ENCODE peak calls at places on chromosome 19, in ten cellular contexts. One of them, this sample, is unnamed.

GRCh38 chr19:48480151-48480475 is 10.9 kb downstream of the CYTH2 start:
- DNase-seq in stimulated activated CD4-positive, alpha-beta T cell treated with anti-CD3 and anti-CD28 coated beads, Interleukin-4, amount 100 ng/mL, for 24 hours: peak
- DNase-seq in globus pallidus: no peak
- DNase-seq in activated CD4-positive, alpha-beta memory T cell treated with anti-CD3 and anti-CD28 coated beads, Interleukin-2, amount 10 ng/mL, durations not matched to agents 7 days and 5 days: no peak
- DNase-seq in activated gamma-delta T cell treated with Interleukin-2 at 50 U/mL for 16 hours: no peak
- DNase-seq in HT-29: no peak
- DNase-seq in GM23338: peak
- DNase-seq in neuronal stem cell: no peak
- DNase-seq in B cell: peak
- DNase-seq in adrenal gland: no peak
- DNase-seq in this sample: no peak

GRCh38 chr19:13597625-13598024 is 91.3 kb upstream of the CACNA1A start:
- DNase-seq in stimulated activated CD4-positive, alpha-beta T cell treated with anti-CD3 and anti-CD28 coated beads, Interleukin-4, amount 100 ng/mL, for 24 hours: peak
- DNase-seq in globus pallidus: peak
- DNase-seq in activated CD4-positive, alpha-beta memory T cell treated with anti-CD3 and anti-CD28 coated beads, Interleukin-2, amount 10 ng/mL, durations not matched to agents 7 days and 5 days: peak
- DNase-seq in activated gamma-delta T cell treated with Interleukin-2 at 50 U/mL for 16 hours: peak
- DNase-seq in HT-29: peak
- DNase-seq in GM23338: peak
- DNase-seq in neuronal stem cell: peak
- DNase-seq in B cell: peak
- DNase-seq in adrenal gland: peak
- DNase-seq in this sample: peak

GRCh38 chr19:54626757-54627156 is 3.5 kb upstream of the LILRB1 start:
- DNase-seq in stimulated activated CD4-positive, alpha-beta T cell treated with anti-CD3 and anti-CD28 coated beads, Interleukin-4, amount 100 ng/mL, for 24 hours: no peak
- DNase-seq in globus pallidus: no peak
- DNase-seq in activated CD4-positive, alpha-beta memory T cell treated with anti-CD3 and anti-CD28 coated beads, Interleukin-2, amount 10 ng/mL, durations not matched to agents 7 days and 5 days: no peak
- DNase-seq in activated gamma-delta T cell treated with Interleukin-2 at 50 U/mL for 16 hours: no peak
- DNase-seq in HT-29: no peak
- DNase-seq in GM23338: no peak
- DNase-seq in neuronal stem cell: no peak
- DNase-seq in B cell: no peak
- DNase-seq in adrenal gland: no peak
- DNase-seq in this sample: no peak

GRCh38 chr19:13207237-13208130 is 57.3 kb downstream of the IER2 start:
- DNase-seq in stimulated activated CD4-positive, alpha-beta T cell treated with anti-CD3 and anti-CD28 coated beads, Interleukin-4, amount 100 ng/mL, for 24 hours: peak
- DNase-seq in globus pallidus: no peak
- DNase-seq in activated CD4-positive, alpha-beta memory T cell treated with anti-CD3 and anti-CD28 coated beads, Interleukin-2, amount 10 ng/mL, durations not matched to agents 7 days and 5 days: peak
- DNase-seq in activated gamma-delta T cell treated with Interleukin-2 at 50 U/mL for 16 hours: no peak
- DNase-seq in HT-29: no peak
- DNase-seq in GM23338: peak
- DNase-seq in neuronal stem cell: no peak
- DNase-seq in B cell: peak
- DNase-seq in adrenal gland: peak
- DNase-seq in this sample: no peak

GRCh38 chr19:44401787-44402115 is 343 bp upstream of the ZNF285 start:
- DNase-seq in stimulated activated CD4-positive, alpha-beta T cell treated with anti-CD3 and anti-CD28 coated beads, Interleukin-4, amount 100 ng/mL, for 24 hours: no peak
- DNase-seq in globus pallidus: no peak
- DNase-seq in activated CD4-positive, alpha-beta memory T cell treated with anti-CD3 and anti-CD28 coated beads, Interleukin-2, amount 10 ng/mL, durations not matched to agents 7 days and 5 days: no peak
- DNase-seq in activated gamma-delta T cell treated with Interleukin-2 at 50 U/mL for 16 hours: no peak
- DNase-seq in HT-29: no peak
- DNase-seq in GM23338: peak
- DNase-seq in neuronal stem cell: no peak
- DNase-seq in B cell: no peak
- DNase-seq in adrenal gland: no peak
- DNase-seq in this sample: no peak

GRCh38 chr19:2533686-2534085 is 57.8 kb downstream of the GADD45B start:
- DNase-seq in stimulated activated CD4-positive, alpha-beta T cell treated with anti-CD3 and anti-CD28 coated beads, Interleukin-4, amount 100 ng/mL, for 24 hours: no peak
- DNase-seq in globus pallidus: no peak
- DNase-seq in activated CD4-positive, alpha-beta memory T cell treated with anti-CD3 and anti-CD28 coated beads, Interleukin-2, amount 10 ng/mL, durations not matched to agents 7 days and 5 days: no peak
- DNase-seq in activated gamma-delta T cell treated with Interleukin-2 at 50 U/mL for 16 hours: no peak
- DNase-seq in HT-29: no peak
- DNase-seq in GM23338: no peak
- DNase-seq in neuronal stem cell: no peak
- DNase-seq in B cell: no peak
- DNase-seq in adrenal gland: no peak
- DNase-seq in this sample: no peak

GRCh38 chr19:31313291-31314030 is 35.8 kb downstream of the TSHZ3 start:
- DNase-seq in stimulated activated CD4-positive, alpha-beta T cell treated with anti-CD3 and anti-CD28 coated beads, Interleukin-4, amount 100 ng/mL, for 24 hours: no peak
- DNase-seq in globus pallidus: no peak
- DNase-seq in activated CD4-positive, alpha-beta memory T cell treated with anti-CD3 and anti-CD28 coated beads, Interleukin-2, amount 10 ng/mL, durations not matched to agents 7 days and 5 days: no peak
- DNase-seq in activated gamma-delta T cell treated with Interleukin-2 at 50 U/mL for 16 hours: no peak
- DNase-seq in HT-29: no peak
- DNase-seq in GM23338: no peak
- DNase-seq in neuronal stem cell: no peak
- DNase-seq in B cell: no peak
- DNase-seq in adrenal gland: no peak
- DNase-seq in this sample: no peak

GRCh38 chr19:38298841-38299680 is 5.0 kb upstream of the C19orf33 start:
- DNase-seq in stimulated activated CD4-positive, alpha-beta T cell treated with anti-CD3 and anti-CD28 coated beads, Interleukin-4, amount 100 ng/mL, for 24 hours: no peak
- DNase-seq in globus pallidus: no peak
- DNase-seq in activated CD4-positive, alpha-beta memory T cell treated with anti-CD3 and anti-CD28 coated beads, Interleukin-2, amount 10 ng/mL, durations not matched to agents 7 days and 5 days: no peak
- DNase-seq in activated gamma-delta T cell treated with Interleukin-2 at 50 U/mL for 16 hours: no peak
- DNase-seq in HT-29: peak
- DNase-seq in GM23338: no peak
- DNase-seq in neuronal stem cell: no peak
- DNase-seq in B cell: no peak
- DNase-seq in adrenal gland: no peak
- DNase-seq in this sample: no peak

GRCh38 chr19:10086904-10087256 is 763 bp downstream of the SHFL start:
- DNase-seq in stimulated activated CD4-positive, alpha-beta T cell treated with anti-CD3 and anti-CD28 coated beads, Interleukin-4, amount 100 ng/mL, for 24 hours: peak
- DNase-seq in globus pallidus: no peak
- DNase-seq in activated CD4-positive, alpha-beta memory T cell treated with anti-CD3 and anti-CD28 coated beads, Interleukin-2, amount 10 ng/mL, durations not matched to agents 7 days and 5 days: peak
- DNase-seq in activated gamma-delta T cell treated with Interleukin-2 at 50 U/mL for 16 hours: peak
- DNase-seq in HT-29: no peak
- DNase-seq in GM23338: no peak
- DNase-seq in neuronal stem cell: no peak
- DNase-seq in B cell: no peak
- DNase-seq in adrenal gland: no peak
- DNase-seq in this sample: no peak

GRCh38 chr19:32676186-32676894 is 692 bp downstream of the RGS9BP start:
- DNase-seq in stimulated activated CD4-positive, alpha-beta T cell treated with anti-CD3 and anti-CD28 coated beads, Interleukin-4, amount 100 ng/mL, for 24 hours: no peak
- DNase-seq in globus pallidus: no peak
- DNase-seq in activated CD4-positive, alpha-beta memory T cell treated with anti-CD3 and anti-CD28 coated beads, Interleukin-2, amount 10 ng/mL, durations not matched to agents 7 days and 5 days: no peak
- DNase-seq in activated gamma-delta T cell treated with Interleukin-2 at 50 U/mL for 16 hours: no peak
- DNase-seq in HT-29: no peak
- DNase-seq in GM23338: peak
- DNase-seq in neuronal stem cell: peak
- DNase-seq in B cell: peak
- DNase-seq in adrenal gland: peak
- DNase-seq in this sample: peak

GRCh38 chr19:17835182-17836006 is 12.4 kb downstream of the JAK3 start:
- DNase-seq in stimulated activated CD4-positive, alpha-beta T cell treated with anti-CD3 and anti-CD28 coated beads, Interleukin-4, amount 100 ng/mL, for 24 hours: no peak
- DNase-seq in globus pallidus: no peak
- DNase-seq in activated CD4-positive, alpha-beta memory T cell treated with anti-CD3 and anti-CD28 coated beads, Interleukin-2, amount 10 ng/mL, durations not matched to agents 7 days and 5 days: no peak
- DNase-seq in activated gamma-delta T cell treated with Interleukin-2 at 50 U/mL for 16 hours: no peak
- DNase-seq in HT-29: no peak
- DNase-seq in GM23338: no peak
- DNase-seq in neuronal stem cell: no peak
- DNase-seq in B cell: no peak
- DNase-seq in adrenal gland: no peak
- DNase-seq in this sample: no peak

GRCh38 chr19:21023901-21024300 is 3.4 kb downstream of the ZNF430 start:
- DNase-seq in stimulated activated CD4-positive, alpha-beta T cell treated with anti-CD3 and anti-CD28 coated beads, Interleukin-4, amount 100 ng/mL, for 24 hours: peak
- DNase-seq in globus pallidus: no peak
- DNase-seq in activated CD4-positive, alpha-beta memory T cell treated with anti-CD3 and anti-CD28 coated beads, Interleukin-2, amount 10 ng/mL, durations not matched to agents 7 days and 5 days: no peak
- DNase-seq in activated gamma-delta T cell treated with Interleukin-2 at 50 U/mL for 16 hours: no peak
- DNase-seq in HT-29: no peak
- DNase-seq in GM23338: no peak
- DNase-seq in neuronal stem cell: no peak
- DNase-seq in B cell: no peak
- DNase-seq in adrenal gland: no peak
- DNase-seq in this sample: no peak

GRCh38 chr19:4620675-4621074 is 18.6 kb upstream of the TNFAIP8L1 start:
- DNase-seq in stimulated activated CD4-positive, alpha-beta T cell treated with anti-CD3 and anti-CD28 coated beads, Interleukin-4, amount 100 ng/mL, for 24 hours: no peak
- DNase-seq in globus pallidus: no peak
- DNase-seq in activated CD4-positive, alpha-beta memory T cell treated with anti-CD3 and anti-CD28 coated beads, Interleukin-2, amount 10 ng/mL, durations not matched to agents 7 days and 5 days: no peak
- DNase-seq in activated gamma-delta T cell treated with Interleukin-2 at 50 U/mL for 16 hours: no peak
- DNase-seq in HT-29: no peak
- DNase-seq in GM23338: no peak
- DNase-seq in neuronal stem cell: no peak
- DNase-seq in B cell: peak
- DNase-seq in adrenal gland: no peak
- DNase-seq in this sample: no peak

GRCh38 chr19:5621945-5622464 is 571 bp downstream of the SAFB2 start:
- DNase-seq in stimulated activated CD4-positive, alpha-beta T cell treated with anti-CD3 and anti-CD28 coated beads, Interleukin-4, amount 100 ng/mL, for 24 hours: peak
- DNase-seq in globus pallidus: peak
- DNase-seq in activated CD4-positive, alpha-beta memory T cell treated with anti-CD3 and anti-CD28 coated beads, Interleukin-2, amount 10 ng/mL, durations not matched to agents 7 days and 5 days: peak
- DNase-seq in activated gamma-delta T cell treated with Interleukin-2 at 50 U/mL for 16 hours: peak
- DNase-seq in HT-29: no peak
- DNase-seq in GM23338: peak
- DNase-seq in neuronal stem cell: no peak
- DNase-seq in B cell: no peak
- DNase-seq in adrenal gland: peak
- DNase-seq in this sample: peak

GRCh38 chr19:3801412-3802096 is 15.4 kb upstream of the MATK start:
- DNase-seq in stimulated activated CD4-positive, alpha-beta T cell treated with anti-CD3 and anti-CD28 coated beads, Interleukin-4, amount 100 ng/mL, for 24 hours: peak
- DNase-seq in globus pallidus: no peak
- DNase-seq in activated CD4-positive, alpha-beta memory T cell treated with anti-CD3 and anti-CD28 coated beads, Interleukin-2, amount 10 ng/mL, durations not matched to agents 7 days and 5 days: peak
- DNase-seq in activated gamma-delta T cell treated with Interleukin-2 at 50 U/mL for 16 hours: peak
- DNase-seq in HT-29: no peak
- DNase-seq in GM23338: peak
- DNase-seq in neuronal stem cell: peak
- DNase-seq in B cell: peak
- DNase-seq in adrenal gland: no peak
- DNase-seq in this sample: peak

GRCh38 chr19:40521276-40521675 is 54.5 kb downstream of the SPTBN4 start:
- DNase-seq in stimulated activated CD4-positive, alpha-beta T cell treated with anti-CD3 and anti-CD28 coated beads, Interleukin-4, amount 100 ng/mL, for 24 hours: no peak
- DNase-seq in globus pallidus: no peak
- DNase-seq in activated CD4-positive, alpha-beta memory T cell treated with anti-CD3 and anti-CD28 coated beads, Interleukin-2, amount 10 ng/mL, durations not matched to agents 7 days and 5 days: no peak
- DNase-seq in activated gamma-delta T cell treated with Interleukin-2 at 50 U/mL for 16 hours: no peak
- DNase-seq in HT-29: peak
- DNase-seq in GM23338: no peak
- DNase-seq in neuronal stem cell: no peak
- DNase-seq in B cell: no peak
- DNase-seq in adrenal gland: no peak
- DNase-seq in this sample: no peak

GRCh38 chr19:1942078-1942933 is 1.3 kb downstream of the CSNK1G2 start:
- DNase-seq in stimulated activated CD4-positive, alpha-beta T cell treated with anti-CD3 and anti-CD28 coated beads, Interleukin-4, amount 100 ng/mL, for 24 hours: peak
- DNase-seq in globus pallidus: peak
- DNase-seq in activated CD4-positive, alpha-beta memory T cell treated with anti-CD3 and anti-CD28 coated beads, Interleukin-2, amount 10 ng/mL, durations not matched to agents 7 days and 5 days: peak
- DNase-seq in activated gamma-delta T cell treated with Interleukin-2 at 50 U/mL for 16 hours: peak
- DNase-seq in HT-29: peak
- DNase-seq in GM23338: peak
- DNase-seq in neuronal stem cell: peak
- DNase-seq in B cell: peak
- DNase-seq in adrenal gland: peak
- DNase-seq in this sample: peak

GRCh38 chr19:13243971-13244370 is 93.8 kb downstream of the IER2 start:
- DNase-seq in stimulated activated CD4-positive, alpha-beta T cell treated with anti-CD3 and anti-CD28 coated beads, Interleukin-4, amount 100 ng/mL, for 24 hours: no peak
- DNase-seq in globus pallidus: no peak
- DNase-seq in activated CD4-positive, alpha-beta memory T cell treated with anti-CD3 and anti-CD28 coated beads, Interleukin-2, amount 10 ng/mL, durations not matched to agents 7 days and 5 days: no peak
- DNase-seq in activated gamma-delta T cell treated with Interleukin-2 at 50 U/mL for 16 hours: no peak
- DNase-seq in HT-29: no peak
- DNase-seq in GM23338: no peak
- DNase-seq in neuronal stem cell: no peak
- DNase-seq in B cell: no peak
- DNase-seq in adrenal gland: no peak
- DNase-seq in this sample: no peak

GRCh38 chr19:11356676-11357550 is 1.7 kb downstream of the PLPPR2 start:
- DNase-seq in stimulated activated CD4-positive, alpha-beta T cell treated with anti-CD3 and anti-CD28 coated beads, Interleukin-4, amount 100 ng/mL, for 24 hours: no peak
- DNase-seq in globus pallidus: no peak
- DNase-seq in activated CD4-positive, alpha-beta memory T cell treated with anti-CD3 and anti-CD28 coated beads, Interleukin-2, amount 10 ng/mL, durations not matched to agents 7 days and 5 days: no peak
- DNase-seq in activated gamma-delta T cell treated with Interleukin-2 at 50 U/mL for 16 hours: no peak
- DNase-seq in HT-29: no peak
- DNase-seq in GM23338: no peak
- DNase-seq in neuronal stem cell: no peak
- DNase-seq in B cell: peak
- DNase-seq in adrenal gland: no peak
- DNase-seq in this sample: no peak

GRCh38 chr19:1967087-1967608 is 26.2 kb downstream of the CSNK1G2 start:
- DNase-seq in stimulated activated CD4-positive, alpha-beta T cell treated with anti-CD3 and anti-CD28 coated beads, Interleukin-4, amount 100 ng/mL, for 24 hours: peak
- DNase-seq in globus pallidus: no peak
- DNase-seq in activated CD4-positive, alpha-beta memory T cell treated with anti-CD3 and anti-CD28 coated beads, Interleukin-2, amount 10 ng/mL, durations not matched to agents 7 days and 5 days: peak
- DNase-seq in activated gamma-delta T cell treated with Interleukin-2 at 50 U/mL for 16 hours: peak
- DNase-seq in HT-29: no peak
- DNase-seq in GM23338: no peak
- DNase-seq in neuronal stem cell: no peak
- DNase-seq in B cell: no peak
- DNase-seq in adrenal gland: no peak
- DNase-seq in this sample: peak

GRCh38 chr19:33064117-33064777 is 441 bp downstream of the RHPN2 start:
- DNase-seq in stimulated activated CD4-positive, alpha-beta T cell treated with anti-CD3 and anti-CD28 coated beads, Interleukin-4, amount 100 ng/mL, for 24 hours: no peak
- DNase-seq in globus pallidus: no peak
- DNase-seq in activated CD4-positive, alpha-beta memory T cell treated with anti-CD3 and anti-CD28 coated beads, Interleukin-2, amount 10 ng/mL, durations not matched to agents 7 days and 5 days: peak
- DNase-seq in activated gamma-delta T cell treated with Interleukin-2 at 50 U/mL for 16 hours: no peak
- DNase-seq in HT-29: peak
- DNase-seq in GM23338: peak
- DNase-seq in neuronal stem cell: peak
- DNase-seq in B cell: peak
- DNase-seq in adrenal gland: no peak
- DNase-seq in this sample: no peak

GRCh38 chr19:41192574-41193419 is at the start of gene CYP2S1:
- DNase-seq in stimulated activated CD4-positive, alpha-beta T cell treated with anti-CD3 and anti-CD28 coated beads, Interleukin-4, amount 100 ng/mL, for 24 hours: no peak
- DNase-seq in globus pallidus: no peak
- DNase-seq in activated CD4-positive, alpha-beta memory T cell treated with anti-CD3 and anti-CD28 coated beads, Interleukin-2, amount 10 ng/mL, durations not matched to agents 7 days and 5 days: peak
- DNase-seq in activated gamma-delta T cell treated with Interleukin-2 at 50 U/mL for 16 hours: no peak
- DNase-seq in HT-29: peak
- DNase-seq in GM23338: peak
- DNase-seq in neuronal stem cell: no peak
- DNase-seq in B cell: no peak
- DNase-seq in adrenal gland: no peak
- DNase-seq in this sample: no peak

GRCh38 chr19:17213334-17213733 is 1.8 kb upstream of the USE1 start:
- DNase-seq in stimulated activated CD4-positive, alpha-beta T cell treated with anti-CD3 and anti-CD28 coated beads, Interleukin-4, amount 100 ng/mL, for 24 hours: no peak
- DNase-seq in globus pallidus: no peak
- DNase-seq in activated CD4-positive, alpha-beta memory T cell treated with anti-CD3 and anti-CD28 coated beads, Interleukin-2, amount 10 ng/mL, durations not matched to agents 7 days and 5 days: no peak
- DNase-seq in activated gamma-delta T cell treated with Interleukin-2 at 50 U/mL for 16 hours: no peak
- DNase-seq in HT-29: no peak
- DNase-seq in GM23338: no peak
- DNase-seq in neuronal stem cell: no peak
- DNase-seq in B cell: no peak
- DNase-seq in adrenal gland: no peak
- DNase-seq in this sample: no peak

GRCh38 chr19:29610213-29610573 is 4.1 kb downstream of the POP4 start:
- DNase-seq in stimulated activated CD4-positive, alpha-beta T cell treated with anti-CD3 and anti-CD28 coated beads, Interleukin-4, amount 100 ng/mL, for 24 hours: no peak
- DNase-seq in globus pallidus: no peak
- DNase-seq in activated CD4-positive, alpha-beta memory T cell treated with anti-CD3 and anti-CD28 coated beads, Interleukin-2, amount 10 ng/mL, durations not matched to agents 7 days and 5 days: no peak
- DNase-seq in activated gamma-delta T cell treated with Interleukin-2 at 50 U/mL for 16 hours: no peak
- DNase-seq in HT-29: no peak
- DNase-seq in GM23338: no peak
- DNase-seq in neuronal stem cell: no peak
- DNase-seq in B cell: no peak
- DNase-seq in adrenal gland: no peak
- DNase-seq in this sample: no peak

GRCh38 chr19:19054315-19054938 is 9.4 kb upstream of the SLC25A42 start:
- DNase-seq in stimulated activated CD4-positive, alpha-beta T cell treated with anti-CD3 and anti-CD28 coated beads, Interleukin-4, amount 100 ng/mL, for 24 hours: no peak
- DNase-seq in globus pallidus: no peak
- DNase-seq in activated CD4-positive, alpha-beta memory T cell treated with anti-CD3 and anti-CD28 coated beads, Interleukin-2, amount 10 ng/mL, durations not matched to agents 7 days and 5 days: no peak
- DNase-seq in activated gamma-delta T cell treated with Interleukin-2 at 50 U/mL for 16 hours: no peak
- DNase-seq in HT-29: no peak
- DNase-seq in GM23338: no peak
- DNase-seq in neuronal stem cell: no peak
- DNase-seq in B cell: no peak
- DNase-seq in adrenal gland: no peak
- DNase-seq in this sample: no peak

GRCh38 chr19:8515317-8515716 is 1.4 kb upstream of the ZNF414 start:
- DNase-seq in stimulated activated CD4-positive, alpha-beta T cell treated with anti-CD3 and anti-CD28 coated beads, Interleukin-4, amount 100 ng/mL, for 24 hours: peak
- DNase-seq in globus pallidus: no peak
- DNase-seq in activated CD4-positive, alpha-beta memory T cell treated with anti-CD3 and anti-CD28 coated beads, Interleukin-2, amount 10 ng/mL, durations not matched to agents 7 days and 5 days: peak
- DNase-seq in activated gamma-delta T cell treated with Interleukin-2 at 50 U/mL for 16 hours: peak
- DNase-seq in HT-29: no peak
- DNase-seq in GM23338: no peak
- DNase-seq in neuronal stem cell: no peak
- DNase-seq in B cell: no peak
- DNase-seq in adrenal gland: no peak
- DNase-seq in this sample: no peak

GRCh38 chr19:6723108-6723618 is 2.7 kb upstream of the C3 start:
- DNase-seq in stimulated activated CD4-positive, alpha-beta T cell treated with anti-CD3 and anti-CD28 coated beads, Interleukin-4, amount 100 ng/mL, for 24 hours: no peak
- DNase-seq in globus pallidus: no peak
- DNase-seq in activated CD4-positive, alpha-beta memory T cell treated with anti-CD3 and anti-CD28 coated beads, Interleukin-2, amount 10 ng/mL, durations not matched to agents 7 days and 5 days: no peak
- DNase-seq in activated gamma-delta T cell treated with Interleukin-2 at 50 U/mL for 16 hours: no peak
- DNase-seq in HT-29: no peak
- DNase-seq in GM23338: peak
- DNase-seq in neuronal stem cell: no peak
- DNase-seq in B cell: no peak
- DNase-seq in adrenal gland: peak
- DNase-seq in this sample: no peak

GRCh38 chr19:3586124-3586626 is 897 bp downstream of the GIPC3 start:
- DNase-seq in stimulated activated CD4-positive, alpha-beta T cell treated with anti-CD3 and anti-CD28 coated beads, Interleukin-4, amount 100 ng/mL, for 24 hours: peak
- DNase-seq in globus pallidus: no peak
- DNase-seq in activated CD4-positive, alpha-beta memory T cell treated with anti-CD3 and anti-CD28 coated beads, Interleukin-2, amount 10 ng/mL, durations not matched to agents 7 days and 5 days: no peak
- DNase-seq in activated gamma-delta T cell treated with Interleukin-2 at 50 U/mL for 16 hours: peak
- DNase-seq in HT-29: no peak
- DNase-seq in GM23338: peak
- DNase-seq in neuronal stem cell: no peak
- DNase-seq in B cell: peak
- DNase-seq in adrenal gland: no peak
- DNase-seq in this sample: peak

This sample was measured in effector memory CD8-positive, alpha-beta T cell.